ENCODE peak calls at places on chromosomes 7 and 10, in seven cellular contexts. G is activated gamma-delta T cell; M is amniotic stem cell; Q is nephron progenitor cell; Z is NCI-H1092 treated with DMSO at 0.1 percent for 48 hours; X is AG10803; B is stimulated activated CD4-positive, alpha-beta T cell treated with anti-CD3 and anti-CD28 coated beads, Interleukin-12 subunit alpha, Interleukin-12 subunit beta, amount 100 ng/mL, for 4 hours. F is an unnamed sample.

GRCh38 chr10:6567894-6568293 is 12.2 kb downstream of the PRKCQ start:
- DNase-seq in G (no peak), M (no peak), Q (no peak), Z (no peak), X (no peak), B (no peak), F (no peak)

GRCh38 chr7:3157541-3158287 is 114.0 kb upstream of the CARD11 start:
- DNase-seq in G (no peak), M (no peak), Q (no peak), Z (no peak), X (no peak), B (no peak), F (no peak)

GRCh38 chr7:100465702-100466311 is 1.7 kb upstream of the SPACDR start:
- DNase-seq in G (no peak), M (peak), Q (peak), Z (peak), X (peak), B (no peak), F (peak)

GRCh38 chr7:68420342-68420750 is 1177.9 kb upstream of the AUTS2 start:
- DNase-seq in G (no peak), M (no peak), Q (no peak), Z (no peak), X (no peak), B (no peak), F (no peak)

GRCh38 chr10:32983333-32983909 is 25.4 kb upstream of the ITGB1 start:
- DNase-seq in G (no peak), M (peak), Q (peak), Z (no peak), X (peak), B (no peak), F (peak)

GRCh38 chr10:100303724-100304319 is 17.3 kb upstream of the BLOC1S2 start:
- DNase-seq in G (no peak), M (peak), Q (no peak), Z (peak), X (peak), B (no peak), F (peak)

GRCh38 chr7:112001089-112001826 is 204.9 kb downstream of the DOCK4 start:
- DNase-seq in G (no peak), M (peak), Q (no peak), Z (no peak), X (peak), B (no peak), F (peak)

GRCh38 chr10:88428442-88428841 is 154.7 kb downstream of the RNLS start:
- DNase-seq in G (no peak), M (no peak), Q (no peak), Z (peak), X (peak), B (no peak), F (peak)

GRCh38 chr7:87564290-87564963 is 36.3 kb downstream of the ABCB1 start:
- DNase-seq in G (no peak), M (no peak), Q (peak), Z (peak), X (no peak), B (peak), F (peak)

GRCh38 chr7:101943889-101944605 is 126.6 kb downstream of the CUX1 start:
- DNase-seq in G (no peak), M (no peak), Q (no peak), Z (no peak), X (no peak), B (no peak), F (no peak)

GRCh38 chr10:132115736-132116135 is 50.0 kb downstream of the JAKMIP3 start:
- DNase-seq in G (no peak), M (no peak), Q (peak), Z (no peak), X (peak), B (no peak), F (peak)

GRCh38 chr10:87674963-87675362 is 15.3 kb downstream of the PAPSS2 start:
- DNase-seq in G (no peak), M (no peak), Q (no peak), Z (no peak), X (peak), B (no peak), F (no peak)

GRCh38 chr10:14062528-14063260 is 268.0 kb downstream of the FRMD4A start:
- DNase-seq in G (no peak), M (no peak), Q (no peak), Z (no peak), X (peak), B (no peak), F (no peak)

GRCh38 chr7:66366701-66367100 is 161.6 kb downstream of the TPST1 start:
- DNase-seq in G (no peak), M (no peak), Q (no peak), Z (no peak), X (peak), B (no peak), F (no peak)

F was measured in AG20443.